ENCODE peak calls at places on chromosomes 7 and 10, in seven cellular contexts. L, U, P, E, B, W and R are unnamed samples.

GRCh38 chr10:109956454-109957091 is 33.3 kb upstream of the XPNPEP1 start:
- DNase-seq in B (peak; percentile 25), W (peak; percentile 41), L (no peak), E (peak; percentile 56), P (peak; percentile 68), U (peak; percentile 63), R (peak; percentile 80)

GRCh38 chr7:115124409-115124939 is 202.6 kb downstream of the MDFIC start:
- DNase-seq in W (no peak), B (no peak), P (no peak), L (no peak), E (no peak), U (no peak), R (no peak)

GRCh38 chr7:35652124-35652523 is 42.8 kb downstream of the HERPUD2 start:
- DNase-seq in W (no peak), E (no peak), P (no peak), L (no peak), B (no peak), U (no peak), R (no peak)

GRCh38 chr10:57898231-57898630 is 369.5 kb downstream of the IPMK start:
- DNase-seq in E (peak; percentile 57), W (no peak), U (no peak), B (no peak), L (peak; percentile 11), P (no peak), R (no peak)

GRCh38 chr10:79066460-79067240 is 2.1 kb upstream of the ZMIZ1 start:
- DNase-seq in B (peak; percentile 44), E (peak; percentile 94), W (peak; percentile 40), U (peak; percentile 51), P (peak; percentile 87), L (peak; percentile 35), R (peak; percentile 95)

GRCh38 chr7:79302281-79302680 is 151.2 kb downstream of the MAGI2 start:
- DNase-seq in E (no peak), U (no peak), L (no peak), P (no peak), W (no peak), B (no peak), R (no peak)

GRCh38 chr10:43409385-43410109 is 561 bp upstream of the HNRNPF start:
- DNase-seq in B (peak; percentile 87), L (no peak), U (no peak), W (peak; percentile 28), P (no peak), E (peak; percentile 39), R (no peak)

GRCh38 chr10:96334888-96335526 is 23.8 kb downstream of the OPALIN start:
- DNase-seq in W (peak; percentile 50), U (peak; percentile 55), B (no peak), P (peak; percentile 44), E (peak; percentile 55), L (peak; percentile 9), R (peak; percentile 69)

GRCh38 chr10:118017850-118018249 is 28.9 kb downstream of the RAB11FIP2 start:
- DNase-seq in P (no peak), U (no peak), W (no peak), L (no peak), E (no peak), B (no peak), R (no peak)

DNA sequence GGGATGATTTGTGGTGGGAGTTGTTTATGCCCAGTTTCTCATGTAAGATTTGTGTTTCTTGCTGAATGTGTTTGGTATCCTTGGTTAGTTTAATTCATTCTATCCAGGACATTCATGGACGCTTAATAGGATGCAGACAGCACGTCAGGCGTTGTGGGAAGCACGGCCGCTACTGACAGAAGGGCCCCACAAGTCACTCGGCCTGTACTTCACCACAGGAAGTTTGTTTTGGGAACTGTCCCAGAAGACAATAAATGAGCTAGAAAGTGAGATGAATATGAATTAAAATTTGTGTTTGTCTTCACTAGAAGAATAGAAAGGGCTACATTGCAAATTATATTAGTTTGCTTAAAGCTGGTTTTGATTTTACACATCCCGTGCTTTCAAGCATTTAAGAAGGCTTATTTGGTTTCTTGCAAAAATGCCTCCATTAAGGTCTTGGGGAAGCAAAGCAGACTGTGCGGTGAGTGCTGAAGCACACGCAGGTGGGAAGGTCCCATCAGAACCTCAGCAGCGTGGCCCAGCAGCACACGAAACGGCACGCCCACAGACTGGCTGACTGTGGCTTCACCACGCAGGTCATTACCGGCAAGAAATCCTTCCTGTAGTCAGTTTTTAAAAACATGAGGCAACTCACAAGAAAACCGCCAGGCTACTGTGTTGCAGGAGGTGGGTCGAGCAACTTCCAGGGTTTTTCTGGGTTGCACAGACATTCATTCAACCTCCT is 74.1 kb downstream of the VIPR2 start:
- DNase-seq in P (no peak), W (no peak), L (no peak), B (peak; percentile 54), E (peak; percentile 35), U (no peak), R (no peak)
- H2AFZ ChIP-seq in P (no peak overlapping the region), W (no peak overlapping the region), L (no peak overlapping the region), B (no peak overlapping the region), E (no peak overlapping the region), U (no peak overlapping the region), R (no peak overlapping the region)

DNA sequence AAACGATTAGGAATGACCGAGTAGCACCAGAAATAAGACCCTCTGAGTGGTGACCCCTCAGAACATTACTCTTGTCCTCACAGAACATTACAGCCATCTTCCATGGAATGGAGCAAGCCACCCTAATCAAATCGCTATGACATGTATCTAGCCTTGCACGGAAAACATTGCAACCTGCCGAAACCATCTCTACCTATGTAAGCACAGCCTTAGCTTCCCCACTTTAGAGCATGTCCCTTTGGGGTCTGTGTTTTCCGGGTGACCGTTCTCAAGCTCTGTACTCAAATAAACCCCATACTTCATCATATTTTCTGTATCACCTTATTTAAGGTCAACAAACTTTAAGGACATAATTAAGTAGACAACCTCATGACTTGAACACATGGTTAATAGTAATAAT is 179.0 kb downstream of the PRKCQ start:
- DNase-seq in B (no peak), P (no peak), W (no peak), L (peak; percentile 28), E (no peak), U (no peak), R (no peak)
- H3K4me1 ChIP-seq in B (peaks cover 12% of the 10 kb centered on the region), P (peaks cover 6% of the 10 kb centered on the region), W (peaks cover 6% of the 10 kb centered on the region), L (peaks cover 17% of the 10 kb centered on the region), E (peaks cover 9% of the 10 kb centered on the region), U (no peaks in the 10 kb centered on the region), R (no peaks in the 10 kb centered on the region)

GRCh38 chr7:23106491-23106800 is 861 bp downstream of the KLHL7 start:
- DNase-seq in U (peak; percentile 30), L (no peak), P (no peak), E (peak; percentile 30), B (no peak), W (no peak), R (no peak)
- H3K79me2 ChIP-seq in U (peaks cover 21% of the 10 kb centered on the region), L (peaks cover 58% of the 10 kb centered on the region), P (peaks cover 48% of the 10 kb centered on the region), E (peaks cover 45% of the 10 kb centered on the region), B (peaks cover 47% of the 10 kb centered on the region), W (peaks cover 42% of the 10 kb centered on the region), R (peaks cover 53% of the 10 kb centered on the region)

GRCh38 chr10:103192089-103192450 is 1.0 kb downstream of the NT5C2 start:
- DNase-seq in W (no peak), B (peak; percentile 36), P (no peak), E (no peak), L (peak; percentile 23), U (peak; percentile 31), R (peak; percentile 68)
- H2AFZ ChIP-seq in W (no peak overlapping the region), B (peak overlapping the region; percentile 81), P (no peak overlapping the region), E (peak overlapping the region; percentile 45), L (peak overlapping the region; percentile 92), U (no peak overlapping the region), R (peak overlapping the region; percentile 80)